ENCODE peak calls at places on chromosomes 3 and 15, in four cellular contexts. One of them, this sample, is unnamed.

GRCh38 chr3:37093481-37093880 is 80.9 kb downstream of the LRRFIP2 start:
- DNase-seq in HFF-Myc: no peak
- DNase-seq in SJSA1: no peak
- DNase-seq in ELR: peak; percentile 42
- DNase-seq in this sample: no peak

GRCh38 chr3:179321585-179322322 is 1.1 kb upstream of the ZNF639 start:
- DNase-seq in HFF-Myc: no peak
- DNase-seq in SJSA1: no peak
- DNase-seq in ELR: peak; percentile 75
- DNase-seq in this sample: peak; percentile 61

GRCh38 chr3:186882881-186883685 is 40.6 kb downstream of the ADIPOQ start:
- DNase-seq in HFF-Myc: peak; percentile 67
- DNase-seq in SJSA1: peak; percentile 50
- DNase-seq in ELR: peak; percentile 95
- DNase-seq in this sample: peak; percentile 94

GRCh38 chr3:65268411-65268810 is 580.6 kb upstream of the ADAMTS9 start:
- DNase-seq in HFF-Myc: no peak
- DNase-seq in SJSA1: no peak
- DNase-seq in ELR: no peak
- DNase-seq in this sample: no peak

GRCh38 chr3:188037965-188038581 is 115.9 kb upstream of the LPP start:
- DNase-seq in HFF-Myc: no peak
- DNase-seq in SJSA1: no peak
- DNase-seq in ELR: peak; percentile 55
- DNase-seq in this sample: no peak

GRCh38 chr3:133254151-133254550 is 145.7 kb upstream of the BFSP2 start:
- DNase-seq in HFF-Myc: no peak
- DNase-seq in SJSA1: no peak
- DNase-seq in ELR: no peak
- DNase-seq in this sample: no peak

GRCh38 chr3:150158974-150159625 is 188.4 kb upstream of the PFN2 start:
- DNase-seq in HFF-Myc: no peak
- DNase-seq in SJSA1: no peak
- DNase-seq in ELR: peak; percentile 18
- DNase-seq in this sample: peak; percentile 6

GRCh38 chr3:7074217-7074616 is 213.3 kb downstream of the GRM7 start:
- DNase-seq in HFF-Myc: no peak
- DNase-seq in SJSA1: no peak
- DNase-seq in ELR: no peak
- DNase-seq in this sample: no peak

GRCh38 chr3:65411367-65411766 is 627.4 kb downstream of the MAGI1 start:
- DNase-seq in HFF-Myc: no peak
- DNase-seq in SJSA1: no peak
- DNase-seq in ELR: no peak
- DNase-seq in this sample: no peak

GRCh38 chr15:99719096-99719541 is 14.1 kb downstream of the LYSMD4 start:
- DNase-seq in HFF-Myc: peak; percentile 49
- DNase-seq in SJSA1: no peak
- DNase-seq in ELR: peak; percentile 58
- DNase-seq in this sample: peak; percentile 63

GRCh38 chr3:60579734-60580133 is 671.5 kb downstream of the FHIT start:
- DNase-seq in HFF-Myc: peak; percentile 15
- DNase-seq in SJSA1: no peak
- DNase-seq in ELR: peak; percentile 46
- DNase-seq in this sample: peak; percentile 88

GRCh38 chr3:149454746-149455145 is 19.8 kb upstream of the TM4SF4 start:
- DNase-seq in HFF-Myc: no peak
- DNase-seq in SJSA1: no peak
- DNase-seq in ELR: no peak
- DNase-seq in this sample: peak; percentile 62

GRCh38 chr3:53217175-53217574 is 38.6 kb downstream of the TKT start:
- DNase-seq in HFF-Myc: no peak
- DNase-seq in SJSA1: no peak
- DNase-seq in ELR: no peak
- DNase-seq in this sample: no peak

GRCh38 chr15:74632601-74633000 is 17.0 kb downstream of the CLK3 start:
- DNase-seq in HFF-Myc: no peak
- DNase-seq in SJSA1: no peak
- DNase-seq in ELR: no peak
- DNase-seq in this sample: no peak

GRCh38 chr3:16294854-16295253 is 29.8 kb downstream of the OXNAD1 start:
- DNase-seq in HFF-Myc: no peak
- DNase-seq in SJSA1: no peak
- DNase-seq in ELR: peak; percentile 19
- DNase-seq in this sample: no peak

GRCh38 chr3:52789746-52790040 is 4.9 kb upstream of the ITIH3 start:
- DNase-seq in HFF-Myc: no peak
- DNase-seq in SJSA1: no peak
- DNase-seq in ELR: no peak
- DNase-seq in this sample: no peak

GRCh38 chr3:111568906-111569305 is 26.2 kb downstream of the ZBED2 start:
- DNase-seq in HFF-Myc: no peak
- DNase-seq in SJSA1: no peak
- DNase-seq in ELR: no peak
- DNase-seq in this sample: no peak

GRCh38 chr3:155386306-155386705 is 92.8 kb upstream of the STRIT1 start:
- DNase-seq in HFF-Myc: no peak
- DNase-seq in SJSA1: no peak
- DNase-seq in ELR: no peak
- DNase-seq in this sample: no peak

GRCh38 chr15:59953392-59953883 is 50.7 kb upstream of the FOXB1 start:
- DNase-seq in HFF-Myc: no peak
- DNase-seq in SJSA1: no peak
- DNase-seq in ELR: no peak
- DNase-seq in this sample: no peak

This sample was measured in HFFc6.